ENCODE peak calls at places on chromosome 12, in nine cellular contexts. W is PC-3; I is choroid plexus epithelial cell; C is RWPE1; V is lower leg skin; X is uterus; D is CD8-positive, alpha-beta T cell; A is transverse colon; B is tibial artery. Z is an unnamed sample.

GRCh38 chr12:4615667-4616066 is 33.2 kb downstream of the AKAP3 start:
- DNase-seq in W (no peak), I (no peak), C (no peak), D (no peak), A (no peak), X (no peak), V (no peak), B (no peak), Z (no peak)

GRCh38 chr12:11731455-11731854 is 82.0 kb downstream of the ETV6 start:
- DNase-seq in V (no peak), X (no peak), B (no peak), W (peak), A (no peak), I (peak), C (peak), D (no peak), Z (no peak)

GRCh38 chr12:65010437-65010836 is 110.7 kb downstream of the WIF1 start:
- DNase-seq in C (no peak), B (no peak), W (peak), V (no peak), A (no peak), I (no peak), X (no peak), D (no peak), Z (no peak)

GRCh38 chr12:22569253-22569652 is 24.9 kb upstream of the C2CD5 start:
- DNase-seq in I (no peak), X (no peak), A (peak), D (no peak), V (no peak), W (no peak), B (no peak), C (no peak), Z (no peak)

GRCh38 chr12:93762059-93762719 is 85.0 kb downstream of the CRADD start:
- DNase-seq in X (no peak), C (no peak), V (no peak), D (no peak), A (no peak), I (peak), W (no peak), B (no peak), Z (no peak)

GRCh38 chr12:111788178-111788654 is 21.5 kb downstream of the ALDH2 start:
- DNase-seq in W (peak), X (no peak), V (no peak), B (no peak), C (peak), I (peak), D (no peak), A (no peak), Z (peak)

GRCh38 chr12:105748806-105749600 is 389.8 kb downstream of the NUAK1 start:
- DNase-seq in X (peak), I (peak), C (no peak), B (peak), W (no peak), A (no peak), D (no peak), V (no peak), Z (no peak)

GRCh38 chr12:47079894-47080724 is at the start of gene AMIGO2:
- DNase-seq in I (peak), X (peak), C (peak), V (no peak), B (peak), W (peak), D (peak), A (peak), Z (peak)

GRCh38 chr12:132673288-132674179 is 13.6 kb downstream of the POLE start:
- DNase-seq in I (no peak), A (no peak), C (no peak), X (no peak), V (no peak), D (no peak), W (no peak), B (no peak), Z (no peak)

GRCh38 chr12:6771091-6771495 is 1.2 kb upstream of the LAG3 start:
- DNase-seq in D (no peak), W (no peak), X (no peak), I (no peak), C (no peak), A (no peak), B (no peak), V (peak), Z (no peak)

GRCh38 chr12:56387152-56387551 is 24.5 kb upstream of the APOF start:
- DNase-seq in V (no peak), B (no peak), A (no peak), X (no peak), D (no peak), I (peak), C (no peak), W (no peak), Z (no peak)

GRCh38 chr12:59689776-59690175 is 93.9 kb downstream of the SLC16A7 start:
- DNase-seq in X (no peak), B (no peak), C (no peak), I (no peak), W (peak), V (no peak), D (no peak), A (no peak), Z (no peak)

GRCh38 chr12:53381739-53382630 is 2.0 kb downstream of the SP1 start:
- DNase-seq in B (peak), D (peak), V (peak), C (peak), I (peak), A (peak), W (peak), X (peak), Z (peak)

GRCh38 chr12:48969160-48969771 is 2.3 kb downstream of the WNT10B start:
- DNase-seq in W (no peak), V (no peak), I (no peak), C (no peak), B (no peak), X (no peak), D (no peak), A (no peak), Z (no peak)

GRCh38 chr12:11171953-11172675 is 1.1 kb downstream of the SMIM10L1 start:
- DNase-seq in V (no peak), A (no peak), X (no peak), C (no peak), W (no peak), I (peak), B (no peak), D (no peak), Z (no peak)

GRCh38 chr12:29389295-29389919 is 8.4 kb upstream of the ERGIC2 start:
- DNase-seq in X (no peak), C (no peak), D (no peak), B (no peak), W (no peak), I (no peak), A (no peak), V (no peak), Z (no peak)

DNA sequence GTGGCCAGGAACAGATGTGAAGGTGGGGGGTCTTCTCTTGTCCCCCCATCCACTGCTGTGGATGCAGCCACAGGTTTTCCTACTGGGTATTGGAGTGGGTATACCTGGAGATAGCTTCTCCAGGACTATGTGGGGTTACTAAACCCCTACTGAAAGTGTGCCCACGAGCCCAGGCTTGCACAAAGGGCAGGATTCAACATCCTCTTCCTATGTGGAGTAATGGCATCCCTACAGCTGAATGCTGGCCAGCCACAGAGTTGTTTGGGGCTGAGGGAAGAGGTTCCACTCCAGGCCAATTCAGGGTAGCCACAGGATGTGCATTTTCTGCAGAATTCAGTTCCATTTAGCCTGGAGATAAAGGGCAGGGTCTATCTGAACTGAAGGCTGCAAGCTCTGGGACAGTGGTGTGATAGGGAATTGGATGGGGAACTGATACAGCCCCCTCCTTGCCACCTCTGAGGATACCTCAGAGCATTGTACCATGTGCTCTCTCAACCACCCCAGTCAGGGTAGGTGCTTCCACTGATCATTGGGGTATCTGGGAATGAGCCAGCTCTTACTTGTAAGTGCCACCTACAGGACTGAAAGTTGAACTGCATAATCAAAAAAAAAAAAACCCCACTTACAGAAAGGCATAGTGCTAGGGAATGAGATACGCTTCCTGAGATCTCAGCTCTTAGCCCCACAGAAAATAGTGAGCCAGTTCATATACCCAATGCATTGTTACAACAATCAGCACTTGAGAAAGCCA is 187.1 kb downstream of the KITLG start:
- DNase-seq in W (peak), X (no peak), V (no peak), I (peak), B (no peak), D (no peak), A (no peak), C (no peak), Z (no peak)
- TF ChIP-seq CTCF in W (peak), X (no peak), V (no peak), I (peak), B (no peak), D (no peak), A (peak), C (no peak), Z (peak)

DNA sequence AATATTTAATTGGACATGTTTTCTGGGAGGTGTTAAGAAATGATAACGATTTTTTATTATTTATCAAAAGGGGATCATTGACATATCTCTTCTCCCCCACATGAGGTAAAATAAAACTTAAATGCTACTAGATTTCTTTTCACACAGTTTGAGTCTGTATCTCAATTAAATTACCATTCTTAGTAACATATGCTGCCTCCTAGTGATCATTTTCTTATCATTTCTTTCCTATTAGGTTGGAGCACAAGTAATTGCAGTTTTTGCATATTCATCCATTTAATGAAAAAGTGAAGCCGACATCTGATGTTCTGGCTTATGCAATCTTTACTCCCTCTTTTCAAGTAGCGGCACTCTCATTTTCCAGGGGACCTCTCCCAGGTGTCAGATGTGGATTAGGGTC is 24.9 kb downstream of the PUS7L start:
- DNase-seq in I (no peak), D (no peak), V (no peak), C (no peak), X (no peak), B (no peak), A (no peak), W (no peak), Z (no peak)
- TF ChIP-seq CTCF in I (peak), D (no peak), V (no peak), C (no peak), X (no peak), B (no peak), A (no peak), W (peak), Z (no peak)

GRCh38 chr12:39277416-39277815 is 165.5 kb downstream of the KIF21A start:
- DNase-seq in W (no peak), V (no peak), B (no peak), A (no peak), I (no peak), D (no peak), X (no peak), C (no peak), Z (no peak)

GRCh38 chr12:39275846-39276245 is 167.1 kb downstream of the KIF21A start:
- DNase-seq in C (no peak), D (no peak), X (no peak), A (no peak), I (no peak), V (no peak), B (no peak), W (no peak), Z (no peak)

GRCh38 chr12:39267886-39268285 is 175.0 kb downstream of the KIF21A start:
- DNase-seq in W (no peak), V (no peak), D (no peak), X (no peak), A (no peak), C (no peak), I (no peak), B (no peak), Z (no peak)

DNA sequence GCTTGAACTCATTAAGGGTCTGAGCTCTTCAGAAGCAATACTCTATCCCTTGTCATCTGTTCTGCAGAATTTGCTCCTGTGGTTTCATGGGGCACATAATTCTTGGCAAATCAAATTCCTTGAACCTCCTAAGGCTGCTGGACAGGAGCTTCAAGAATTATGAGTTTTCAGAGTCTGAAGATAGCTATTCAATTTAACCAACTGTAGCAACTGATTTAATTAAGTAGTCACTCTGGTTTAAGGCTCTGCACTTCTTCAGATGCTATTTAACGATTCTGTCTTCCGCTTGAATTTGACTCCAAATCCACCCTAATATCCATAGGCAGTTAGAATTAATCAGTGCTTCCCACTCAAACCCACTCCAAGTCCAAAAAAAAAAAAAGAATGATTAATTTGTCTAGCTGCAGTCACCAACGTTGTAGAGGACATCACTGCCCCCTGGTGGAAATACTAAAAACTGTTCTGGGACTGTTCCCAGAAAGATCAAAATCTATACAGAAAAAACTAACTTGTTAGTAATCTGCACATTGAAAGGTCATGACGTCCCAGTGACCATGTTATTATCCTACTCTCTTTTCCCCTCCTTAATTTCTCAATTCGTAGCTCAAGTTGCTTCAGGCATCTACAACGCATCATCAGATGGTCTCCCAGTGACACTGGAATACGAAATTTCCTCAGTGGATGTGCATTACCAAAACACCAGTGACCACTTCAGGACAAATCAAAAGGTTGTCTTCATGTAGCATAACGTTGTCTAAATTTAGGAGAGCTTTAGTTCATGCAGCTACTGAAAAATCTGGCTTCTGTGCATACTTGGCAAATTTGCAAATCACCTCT is 169.8 kb downstream of the KIF21A start:
- DNase-seq in I (peak), V (no peak), C (peak), B (no peak), X (no peak), A (peak), D (no peak), W (peak), Z (peak)
- TF ChIP-seq CTCF in I (peak), V (no peak), C (peak), B (peak), X (peak), A (peak), D (peak), W (peak), Z (peak)

GRCh38 chr12:113222730-113223531 is 1.7 kb downstream of the TPCN1 start:
- DNase-seq in I (peak), X (peak), A (peak), V (peak), C (peak), D (no peak), B (peak), W (peak), Z (no peak)
- TF ChIP-seq CTCF in I (peak), X (no peak), A (no peak), V (no peak), C (no peak), D (no peak), B (no peak), W (no peak), Z (no peak)

Z was measured in GM13977.